ENCODE peak calls at places on chromosomes 5 and 9, in eight cellular contexts. Z, J, E, T, Q, D, W and N are unnamed samples.

GRCh38 chr5:83764101-83764500 is 43.4 kb upstream of the HAPLN1 start:
- DNase-seq in J (peak), E (no peak), D (peak), Q (no peak), T (peak), W (no peak), Z (no peak), N (no peak)

GRCh38 chr5:144028644-144029043 is 141.8 kb downstream of the YIPF5 start:
- DNase-seq in E (no peak), Z (peak), W (no peak), Q (no peak), T (peak), D (peak), J (peak), N (no peak)

GRCh38 chr9:104872959-104873850 is 54.8 kb downstream of the ABCA1 start:
- DNase-seq in Z (peak), E (no peak), T (peak), J (peak), Q (no peak), W (peak), D (peak), N (no peak)

GRCh38 chr5:52987711-52988329 is 1.3 kb upstream of the ITGA2 start:
- DNase-seq in Q (no peak), W (no peak), Z (peak), T (peak), E (peak), D (no peak), J (no peak), N (no peak)

GRCh38 chr9:935348-935965 is 41.0 kb upstream of the DMRT3 start:
- DNase-seq in W (no peak), T (no peak), Q (no peak), Z (peak), E (no peak), D (no peak), J (peak), N (no peak)

GRCh38 chr5:178675922-178676321 is 49.1 kb upstream of the CLK4 start:
- DNase-seq in W (no peak), J (no peak), Z (no peak), D (no peak), E (no peak), T (no peak), Q (no peak), N (no peak)

GRCh38 chr5:64746446-64746845 is 22.0 kb downstream of the SREK1IP1 start:
- DNase-seq in E (no peak), J (peak), W (no peak), D (no peak), Z (peak), Q (no peak), T (peak), N (no peak)

GRCh38 chr9:107870927-107871720 is 381.6 kb upstream of the KLF4 start:
- DNase-seq in E (no peak), T (no peak), D (no peak), Z (no peak), Q (no peak), J (no peak), W (no peak), N (no peak)

GRCh38 chr5:57505640-57506039 is 23.0 kb upstream of the ACTBL2 start:
- DNase-seq in T (no peak), Q (peak), D (no peak), E (no peak), Z (no peak), J (no peak), W (no peak), N (no peak)

GRCh38 chr9:135990468-135991429 is 29.6 kb upstream of the UBAC1 start:
- DNase-seq in Q (peak), J (peak), Z (peak), W (peak), E (peak), T (peak), D (peak), N (peak)

GRCh38 chr5:166865206-166865605 is 1426.2 kb upstream of the WWC1 start:
- DNase-seq in E (no peak), Q (no peak), W (no peak), T (no peak), J (no peak), Z (no peak), D (no peak), N (no peak)

GRCh38 chr5:53922508-53923498 is 362.4 kb downstream of the NDUFS4 start:
- DNase-seq in Q (no peak), D (no peak), T (no peak), J (no peak), E (no peak), W (no peak), Z (no peak), N (no peak)

GRCh38 chr9:131776473-131776872 is 36.6 kb upstream of the RAPGEF1 start:
- DNase-seq in Q (no peak), E (no peak), T (peak), D (peak), J (peak), Z (peak), W (peak), N (peak)

GRCh38 chr5:172733179-172733973 is 37.6 kb downstream of the DUSP1 start:
- DNase-seq in W (no peak), Q (no peak), Z (peak), T (peak), D (peak), E (no peak), J (peak), N (no peak)

GRCh38 chr5:139207302-139208000 is 9.3 kb upstream of the SIL1 start:
- DNase-seq in W (no peak), T (no peak), J (no peak), Q (no peak), D (no peak), E (no peak), Z (no peak), N (no peak)

GRCh38 chr5:145797336-145797735 is 37.8 kb downstream of the PRELID2 start:
- DNase-seq in W (peak), J (peak), D (no peak), T (peak), Z (peak), E (no peak), Q (no peak), N (peak)

GRCh38 chr9:20041717-20042116 is 252.9 kb upstream of the SLC24A2 start:
- DNase-seq in T (no peak), Z (no peak), Q (no peak), E (no peak), D (no peak), W (no peak), J (no peak), N (no peak)

GRCh38 chr5:96896806-96897205 is 20.5 kb downstream of the ERAP2 start:
- DNase-seq in D (no peak), Q (no peak), E (no peak), J (no peak), T (no peak), Z (no peak), W (peak), N (no peak)

GRCh38 chr9:126700903-126701819 is 87.4 kb downstream of the LMX1B start:
- DNase-seq in W (no peak), D (no peak), T (no peak), J (no peak), Q (peak), Z (no peak), E (no peak), N (no peak)

GRCh38 chr9:63817622-63818518 is 1467.1 kb downstream of the FOXD4L5 start:
- DNase-seq in W (peak), E (peak), Z (peak), J (peak), D (no peak), T (no peak), Q (peak), N (no peak)

GRCh38 chr5:6768590-6769230 is 55.5 kb downstream of the TENT4A start:
- DNase-seq in J (no peak), W (peak), D (no peak), T (no peak), Q (peak), Z (no peak), E (no peak), N (no peak)

GRCh38 chr9:72458153-72458552 is 63.3 kb upstream of the TMC1 start:
- DNase-seq in Z (no peak), D (no peak), J (no peak), Q (no peak), E (no peak), T (no peak), W (no peak), N (no peak)
- H3K4me3 ChIP-seq in Z (no peak), D (no peak), J (no peak), Q (no peak), E (no peak), T (no peak), W (no peak), N (no peak)

GRCh38 chr5:158874343-158874742 is 225.4 kb downstream of the EBF1 start:
- DNase-seq in J (no peak), D (no peak), W (no peak), Q (no peak), Z (no peak), T (no peak), E (no peak), N (no peak)
- H3K4me3 ChIP-seq in J (no peak), D (no peak), W (no peak), Q (no peak), Z (no peak), T (no peak), E (no peak), N (no peak)

GRCh38 chr5:180338001-180338707 is 15.0 kb downstream of the GFPT2 start:
- DNase-seq in T (no peak), E (no peak), Z (peak), W (no peak), Q (no peak), D (no peak), J (peak), N (no peak)

GRCh38 chr5:180343110-180343845 is 9.9 kb downstream of the GFPT2 start:
- DNase-seq in E (no peak), D (peak), W (peak), J (peak), T (peak), Z (peak), Q (no peak), N (no peak)

GRCh38 chr5:180339583-180340183 is 13.5 kb downstream of the GFPT2 start:
- DNase-seq in J (peak), Q (no peak), T (no peak), D (no peak), W (no peak), E (no peak), Z (peak), N (no peak)

GRCh38 chr5:180341595-180341994 is 11.5 kb downstream of the GFPT2 start:
- DNase-seq in Q (no peak), W (no peak), D (no peak), J (no peak), E (no peak), T (no peak), Z (no peak), N (no peak)

GRCh38 chr5:180340856-180341255 is 12.3 kb downstream of the GFPT2 start:
- DNase-seq in Q (no peak), W (no peak), E (no peak), T (no peak), Z (peak), D (no peak), J (peak), N (no peak)
- H3K4me3 ChIP-seq in Q (no peak), W (no peak), E (no peak), T (no peak), Z (no peak), D (no peak), J (no peak), N (no peak)

DNA sequence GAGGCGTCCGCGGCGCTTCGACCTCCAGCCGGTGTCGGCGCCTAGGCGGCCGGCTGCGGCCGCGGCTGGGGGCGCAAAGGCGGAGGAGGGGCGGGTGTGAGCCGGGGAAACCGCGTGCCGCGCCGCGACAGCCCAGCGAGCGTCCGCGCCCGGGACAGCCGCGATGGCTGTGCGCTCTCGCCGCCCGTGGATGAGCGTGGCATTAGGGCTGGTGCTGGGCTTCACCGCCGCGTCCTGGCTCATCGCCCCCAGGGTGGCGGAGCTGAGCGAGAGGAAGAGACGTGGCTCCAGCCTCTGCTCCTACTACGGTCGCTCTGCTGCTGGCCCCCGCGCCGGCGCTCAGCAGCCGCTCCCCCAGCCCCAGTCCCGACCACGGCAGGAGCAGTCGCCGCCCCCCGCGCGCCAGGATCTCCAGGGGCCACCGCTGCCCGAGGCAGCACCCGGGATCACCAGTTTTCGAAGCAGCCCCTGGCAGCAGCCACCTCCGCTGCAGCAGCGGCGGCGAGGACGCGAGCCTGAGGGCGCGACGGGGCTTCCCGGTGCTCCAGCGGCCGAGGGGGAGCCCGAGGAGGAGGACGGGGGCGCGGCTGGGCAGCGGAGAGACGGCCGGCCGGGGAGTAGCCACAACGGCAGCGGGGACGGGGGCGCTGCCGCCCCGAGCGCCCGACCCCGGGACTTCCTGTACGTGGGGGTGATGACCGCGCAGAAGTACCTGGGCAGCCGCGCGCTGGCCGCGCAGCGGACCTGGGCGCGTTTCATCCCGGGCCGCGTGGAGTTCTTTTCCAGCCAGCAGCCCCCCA is 602 bp downstream of the CHSY3 start:
- DNase-seq in J (peak), E (no peak), D (no peak), Z (peak), W (no peak), T (peak), Q (peak), N (no peak)
- H3K4me3 ChIP-seq in J (peak), E (no peak), D (peak), Z (peak), W (no peak), T (peak), Q (peak), N (peak)

GRCh38 chr9:78307360-78307759 is 10.4 kb downstream of the PSAT1 start:
- DNase-seq in E (no peak), T (no peak), Q (no peak), Z (no peak), D (no peak), W (no peak), J (no peak), N (no peak)
- H3K4me3 ChIP-seq in E (no peak), T (no peak), Q (no peak), Z (no peak), D (no peak), W (no peak), J (no peak), N (no peak)

GRCh38 chr9:110125763-110126351 is 82.1 kb downstream of the C9orf152 start:
- DNase-seq in Z (peak), T (no peak), J (no peak), E (no peak), W (peak), D (no peak), Q (no peak), N (peak)

GRCh38 chr9:110126457-110126856 is 81.5 kb downstream of the C9orf152 start:
- DNase-seq in Z (no peak), T (no peak), E (no peak), D (no peak), J (no peak), W (no peak), Q (no peak), N (peak)

GRCh38 chr9:110123364-110124095 is 84.4 kb downstream of the C9orf152 start:
- DNase-seq in J (peak), E (no peak), W (no peak), Q (no peak), Z (peak), T (peak), D (no peak), N (no peak)

GRCh38 chr9:110126986-110127864 is 80.7 kb downstream of the C9orf152 start:
- DNase-seq in J (peak), W (no peak), T (no peak), Q (no peak), D (no peak), Z (no peak), E (no peak), N (no peak)

DNA sequence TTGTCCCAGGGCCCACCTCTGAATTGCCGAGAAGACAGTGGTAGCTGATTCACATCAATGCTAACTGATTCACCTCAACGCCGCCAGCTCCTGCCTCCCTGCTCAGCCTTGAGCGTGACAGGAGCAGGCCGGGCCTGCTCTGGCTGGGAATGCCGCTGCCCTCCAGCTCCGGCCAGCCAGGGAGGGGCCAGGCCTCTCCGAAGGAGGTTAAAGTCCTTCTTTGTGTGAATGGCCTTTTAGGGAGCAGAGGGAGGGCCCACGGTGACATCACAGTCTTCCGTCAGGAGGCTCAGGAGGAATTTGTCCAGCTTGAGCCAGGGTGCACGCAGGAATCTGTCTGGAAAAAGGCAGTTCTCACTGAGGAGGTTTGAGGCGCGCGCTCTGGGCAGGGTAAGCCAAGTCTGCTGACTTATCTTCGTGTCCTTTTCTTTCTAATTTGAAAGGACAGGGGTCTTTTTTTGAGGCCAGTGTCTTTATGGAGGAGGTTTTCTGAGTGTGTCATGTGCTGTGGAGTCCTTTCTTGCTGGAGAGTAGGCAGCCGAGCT is 82.7 kb downstream of the C9orf152 start:
- DNase-seq in Q (peak), E (no peak), J (peak), T (peak), Z (peak), D (peak), W (no peak), N (no peak)
- H3K4me3 ChIP-seq in Q (no peak), E (no peak), J (no peak), T (peak), Z (peak), D (no peak), W (no peak), N (peak)

GRCh38 chr9:109109962-109110325 is 9.8 kb downstream of the TMEM245 start:
- DNase-seq in Q (no peak), Z (no peak), D (no peak), J (peak), E (no peak), T (no peak), W (no peak), N (no peak)
- H3K4me3 ChIP-seq in Q (no peak), Z (peak), D (no peak), J (no peak), E (no peak), T (no peak), W (no peak), N (no peak)

GRCh38 chr9:22041792-22042191 is 32.7 kb upstream of the CDKN2B start:
- DNase-seq in D (no peak), Z (peak), J (peak), W (no peak), T (no peak), Q (no peak), E (no peak), N (no peak)
- H3K4me3 ChIP-seq in D (no peak), Z (no peak), J (no peak), W (no peak), T (no peak), Q (no peak), E (no peak), N (no peak)